ENCODE peak calls at places on chromosome 15, in four cellular contexts. One of them, this sample, is unnamed.

GRCh38 chr15:93027413-93027812 is 61.6 kb downstream of the RGMA start:
- DNase-seq in endothelial cell: no peak
- DNase-seq in GM19239: no peak
- DNase-seq in MM.1S: no peak
- DNase-seq in this sample: no peak

GRCh38 chr15:83010709-83011270 is 649 bp downstream of the C15orf40 start:
- DNase-seq in endothelial cell: peak
- DNase-seq in GM19239: peak
- DNase-seq in MM.1S: peak
- DNase-seq in this sample: peak

GRCh38 chr15:25065286-25065685 is 110.5 kb downstream of the SNRPN start:
- DNase-seq in endothelial cell: no peak
- DNase-seq in GM19239: no peak
- DNase-seq in MM.1S: no peak
- DNase-seq in this sample: no peak

GRCh38 chr15:38069001-38069400 is 134.6 kb downstream of the TMCO5A start:
- DNase-seq in endothelial cell: no peak
- DNase-seq in GM19239: peak
- DNase-seq in MM.1S: peak
- DNase-seq in this sample: peak

GRCh38 chr15:44666208-44667038 is 3.0 kb upstream of the SPG11 start:
- DNase-seq in endothelial cell: no peak
- DNase-seq in GM19239: no peak
- DNase-seq in MM.1S: peak
- DNase-seq in this sample: no peak

GRCh38 chr15:88493811-88494210 is 26.3 kb downstream of the MRPS11 start:
- DNase-seq in endothelial cell: no peak
- DNase-seq in GM19239: no peak
- DNase-seq in MM.1S: no peak
- DNase-seq in this sample: no peak

GRCh38 chr15:93333826-93334225 is 244.8 kb upstream of the RGMA start:
- DNase-seq in endothelial cell: peak
- DNase-seq in GM19239: no peak
- DNase-seq in MM.1S: no peak
- DNase-seq in this sample: no peak

GRCh38 chr15:57432141-57432701 is 55.9 kb downstream of the CGNL1 start:
- DNase-seq in endothelial cell: no peak
- DNase-seq in GM19239: no peak
- DNase-seq in MM.1S: no peak
- DNase-seq in this sample: no peak

GRCh38 chr15:99114511-99115299 is 9.8 kb downstream of the SYNM start:
- DNase-seq in endothelial cell: no peak
- DNase-seq in GM19239: no peak
- DNase-seq in MM.1S: no peak
- DNase-seq in this sample: peak

GRCh38 chr15:34753236-34753894 is 1.4 kb downstream of the GJD2 start:
- DNase-seq in endothelial cell: peak
- DNase-seq in GM19239: no peak
- DNase-seq in MM.1S: no peak
- DNase-seq in this sample: no peak

GRCh38 chr15:39598958-39599845 is 18.3 kb downstream of the THBS1 start:
- DNase-seq in endothelial cell: no peak
- DNase-seq in GM19239: no peak
- DNase-seq in MM.1S: no peak
- DNase-seq in this sample: no peak

GRCh38 chr15:60787737-60788513 is 309.0 kb upstream of the ICE2 start:
- DNase-seq in endothelial cell: peak
- DNase-seq in GM19239: no peak
- DNase-seq in MM.1S: no peak
- DNase-seq in this sample: no peak

GRCh38 chr15:88878720-88879184 is 16.6 kb downstream of the HAPLN3 start:
- DNase-seq in endothelial cell: peak
- DNase-seq in GM19239: peak
- DNase-seq in MM.1S: peak
- DNase-seq in this sample: peak